ENCODE peak calls at places on chromosomes 16 and 17, in ten cellular contexts. Z is hepatocyte, H is MM.1S, L is PC-3, X is IMR-90, B is K562, C is HCT116, U is PC-9, T is astrocyte, K is keratinocyte. N is an unnamed sample.

GRCh38 chr16:66911112-66911511 is 7.6 kb downstream of the CDH16 start:
- DNase-seq in C (no peak), T (no peak), Z (no peak), U (peak; percentile 74), X (no peak), L (peak; percentile 37), H (no peak), K (no peak), B (no peak), N (peak; percentile 86)

GRCh38 chr17:31591924-31592323 is 200.4 kb downstream of the RAB11FIP4 start:
- DNase-seq in K (no peak), L (no peak), T (no peak), C (no peak), B (no peak), H (no peak), U (no peak), X (no peak), Z (no peak), N (no peak)

GRCh38 chr16:8571061-8571596 is 19.2 kb downstream of the TMEM114 start:
- DNase-seq in K (no peak), C (no peak), U (no peak), T (peak; percentile 70), Z (no peak), H (no peak), X (peak; percentile 41), L (no peak), B (no peak), N (no peak)

GRCh38 chr17:77127735-77128361 is 12.9 kb upstream of the SEC14L1 start:
- DNase-seq in U (no peak), B (peak; percentile 31), T (peak; percentile 41), Z (no peak), C (no peak), H (no peak), X (no peak), K (no peak), L (no peak), N (no peak)

GRCh38 chr16:48408688-48409087 is 23.5 kb upstream of the SIAH1 start:
- DNase-seq in K (no peak), U (no peak), H (no peak), L (peak; percentile 28), C (no peak), X (peak; percentile 67), T (peak; percentile 90), Z (no peak), B (no peak), N (no peak)

GRCh38 chr17:39716073-39716818 is 14.1 kb downstream of the MIEN1 start:
- DNase-seq in H (no peak), L (no peak), T (no peak), Z (no peak), X (no peak), B (no peak), K (no peak), C (no peak), U (no peak), N (peak; percentile 17)

GRCh38 chr17:74380086-74380958 is 13.0 kb downstream of the GPR142 start:
- DNase-seq in T (no peak), C (peak; percentile 54), H (no peak), L (peak; percentile 89), B (no peak), K (peak; percentile 38), X (no peak), Z (peak; percentile 76), U (peak; percentile 88), N (peak; percentile 75)

GRCh38 chr17:40460585-40460975 is 17.3 kb downstream of the IGFBP4 start:
- DNase-seq in B (no peak), H (no peak), L (peak; percentile 8), K (no peak), U (no peak), Z (no peak), X (no peak), C (no peak), T (no peak), N (peak; percentile 66)

DNA sequence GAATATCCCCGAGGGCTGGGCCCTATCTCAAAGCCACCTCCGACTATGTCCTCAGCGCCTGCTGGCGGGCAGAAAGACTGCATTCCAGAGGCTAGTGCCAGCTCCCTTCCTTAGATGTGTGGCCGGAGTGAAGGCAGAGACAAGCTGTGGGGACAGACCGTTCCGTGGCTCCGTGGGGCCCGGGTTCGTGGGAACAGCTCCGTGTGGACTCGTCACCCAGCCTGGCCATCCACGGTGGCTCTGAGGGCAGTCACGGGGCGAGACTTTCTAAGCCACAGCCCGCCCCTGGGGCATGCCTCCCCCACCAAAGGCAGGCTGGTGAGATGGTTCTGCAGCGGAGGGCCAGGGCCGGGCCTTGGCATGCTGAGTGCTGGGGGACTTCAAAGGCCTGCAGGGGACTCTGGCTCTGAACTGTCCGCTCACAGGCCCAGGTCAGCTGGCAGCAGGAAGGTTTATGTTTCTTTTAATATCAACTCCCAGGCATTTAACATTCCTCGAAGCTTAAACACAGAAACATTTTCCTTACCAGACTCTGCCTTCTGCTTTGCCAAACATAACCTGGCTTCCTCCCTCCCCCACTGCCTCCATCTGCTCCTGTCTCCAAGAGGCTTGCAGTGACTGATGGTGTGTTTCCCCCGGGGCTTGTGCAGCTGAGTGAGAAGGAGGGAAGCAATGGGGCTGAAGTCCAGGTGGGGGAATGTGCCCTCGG is 50.4 kb downstream of the TIMM22 start:
- DNase-seq in U (no peak), B (no peak), L (no peak), K (no peak), T (peak; percentile 49), Z (peak; percentile 46), X (peak; percentile 90), C (no peak), H (no peak), N (peak; percentile 93)
- TF ChIP-seq CTCF in U (no peak), B (no peak), L (no peak), K (no peak), T (no peak), Z (peak; percentile 15), X (no peak), C (no peak), H (no peak), N (no peak)

DNA sequence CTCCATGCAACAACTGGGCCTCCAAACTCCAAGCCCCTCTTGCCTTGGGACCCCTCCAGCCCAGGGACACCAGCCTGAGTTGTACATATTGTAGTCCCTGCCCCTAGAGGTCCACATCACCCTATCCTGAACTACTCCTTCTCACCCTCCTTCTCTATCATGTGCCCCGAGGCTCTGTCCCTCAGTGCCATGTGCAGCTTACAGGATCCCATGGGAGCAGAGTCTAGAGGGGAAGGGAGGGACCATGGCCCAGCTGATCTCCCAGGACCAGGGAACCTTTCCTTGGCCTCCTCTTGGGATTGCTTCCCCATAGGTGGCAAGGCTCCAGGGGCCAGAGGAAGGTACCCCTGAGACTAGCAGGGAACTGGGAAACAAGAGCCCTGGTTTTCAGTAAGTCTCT is 35.3 kb downstream of the TMEM132E start:
- DNase-seq in C (no peak), X (no peak), B (no peak), L (no peak), T (no peak), U (no peak), K (no peak), H (no peak), Z (no peak), N (peak; percentile 62)
- H3K27me3 ChIP-seq in C (peaks cover 25% of the 10 kb centered on the region), X (peaks cover 4% of the 10 kb centered on the region), B (no peaks in the 10 kb centered on the region), L (no peaks in the 10 kb centered on the region), T (peaks cover 2% of the 10 kb centered on the region), U (peaks cover 65% of the 10 kb centered on the region), K (peaks cover 33% of the 10 kb centered on the region), H (no peaks in the 10 kb centered on the region), Z (peaks cover 5% of the 10 kb centered on the region), N (no peaks in the 10 kb centered on the region)

DNA sequence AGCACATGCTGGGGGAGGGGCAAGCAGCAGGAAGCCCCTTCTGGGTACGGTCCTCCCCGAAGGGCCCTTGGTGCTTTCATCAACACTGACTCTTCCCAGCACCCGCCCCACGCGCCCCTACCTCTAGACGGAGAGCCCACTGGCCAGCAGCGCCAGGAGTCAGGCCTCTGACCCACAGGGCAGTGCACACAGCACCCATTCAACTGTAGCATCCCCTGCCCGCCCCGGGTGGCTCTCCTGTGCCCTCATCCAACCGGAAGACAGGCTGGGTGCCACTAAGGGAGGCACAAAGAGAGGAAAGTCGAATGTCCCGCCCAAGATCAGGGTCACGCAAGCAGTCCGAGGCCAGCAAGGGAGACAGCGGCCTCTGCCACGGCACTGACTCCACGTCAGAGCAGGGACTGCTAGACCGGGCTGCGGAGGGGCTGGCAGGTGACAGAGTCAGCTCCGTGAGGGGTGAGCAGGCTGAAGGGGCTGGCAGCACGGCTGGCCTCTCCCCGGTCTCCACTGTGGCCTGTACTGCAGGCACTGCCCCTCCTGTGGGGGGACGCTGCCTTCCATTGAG is 9.8 kb downstream of the MSRB1 start:
- DNase-seq in C (no peak), T (no peak), H (no peak), X (no peak), K (no peak), Z (peak; percentile 13), L (no peak), U (no peak), B (no peak), N (peak; percentile 83)
- H3K4me2 ChIP-seq in C (no peak overlapping the region), T (no peak overlapping the region), H (no peak overlapping the region), X (no peak overlapping the region), K (no peak overlapping the region), Z (no peak overlapping the region), L (no peak overlapping the region), U (no peak overlapping the region), B (no peak overlapping the region), N (no peak overlapping the region)

GRCh38 chr16:85894266-85894665 is 4.7 kb upstream of the IRF8 start:
- DNase-seq in K (no peak), C (peak; percentile 38), U (no peak), Z (no peak), B (no peak), H (peak; percentile 16), T (no peak), L (peak; percentile 19), X (no peak), N (no peak)
- TF ChIP-seq CTCF in K (no peak), C (peak; percentile 40), U (no peak), Z (peak; percentile 14), B (no peak), H (peak; percentile 6), T (no peak), L (peak; percentile 27), X (no peak), N (no peak)

GRCh38 chr16:79007614-79008013 is 592.9 kb downstream of the MAF start:
- DNase-seq in H (no peak), B (no peak), U (peak; percentile 86), T (no peak), K (no peak), L (no peak), C (no peak), X (no peak), Z (no peak), N (no peak)
- H3K27me3 ChIP-seq in H (no peaks in the 10 kb centered on the region), B (peaks cover 10% of the 10 kb centered on the region), U (no peaks in the 10 kb centered on the region), T (no peaks in the 10 kb centered on the region), K (no peaks in the 10 kb centered on the region), L (no peaks in the 10 kb centered on the region), C (no peaks in the 10 kb centered on the region), X (no peaks in the 10 kb centered on the region), Z (no peaks in the 10 kb centered on the region), N (no peaks in the 10 kb centered on the region)

N was measured in osteoblast.